ENCODE peak calls at places on chromosomes 16 and 17, in nine cellular contexts. One of them, this sample, is unnamed.

GRCh38 chr16:13767215-13767614 is 152.7 kb upstream of the ERCC4 start:
- DNase-seq in AG10803: no peak
- DNase-seq in lung: no peak
- DNase-seq in breast epithelium: no peak
- DNase-seq in cardiac muscle cell: no peak
- DNase-seq in lower leg skin: no peak
- DNase-seq in BE2C: no peak
- DNase-seq in WERI-Rb-1: peak
- DNase-seq in left ventricle myocardium inferior: no peak
- DNase-seq in this sample: no peak

GRCh38 chr17:38617967-38618760 is 12.4 kb upstream of the SRCIN1 start:
- DNase-seq in lower leg skin: no peak
- DNase-seq in cardiac muscle cell: no peak
- DNase-seq in breast epithelium: no peak
- DNase-seq in lung: no peak
- DNase-seq in AG10803: no peak
- DNase-seq in BE2C: no peak
- DNase-seq in WERI-Rb-1: peak
- DNase-seq in left ventricle myocardium inferior: no peak
- DNase-seq in this sample: no peak

GRCh38 chr17:79707931-79708891 is 22.5 kb upstream of the ENPP7 start:
- DNase-seq in breast epithelium: peak
- DNase-seq in AG10803: peak
- DNase-seq in lower leg skin: no peak
- DNase-seq in lung: no peak
- DNase-seq in WERI-Rb-1: peak
- DNase-seq in left ventricle myocardium inferior: no peak
- DNase-seq in cardiac muscle cell: peak
- DNase-seq in BE2C: peak
- DNase-seq in this sample: no peak

GRCh38 chr17:69477900-69478266 is 63.4 kb downstream of the MAP2K6 start:
- DNase-seq in WERI-Rb-1: no peak
- DNase-seq in AG10803: no peak
- DNase-seq in lower leg skin: no peak
- DNase-seq in cardiac muscle cell: no peak
- DNase-seq in breast epithelium: no peak
- DNase-seq in BE2C: no peak
- DNase-seq in lung: no peak
- DNase-seq in left ventricle myocardium inferior: no peak
- DNase-seq in this sample: no peak

GRCh38 chr17:74960739-74961342 is 11.7 kb downstream of the HID1 start:
- DNase-seq in breast epithelium: no peak
- DNase-seq in lower leg skin: no peak
- DNase-seq in lung: peak
- DNase-seq in left ventricle myocardium inferior: no peak
- DNase-seq in AG10803: peak
- DNase-seq in WERI-Rb-1: peak
- DNase-seq in cardiac muscle cell: peak
- DNase-seq in BE2C: peak
- DNase-seq in this sample: no peak

GRCh38 chr17:67931227-67931626 is 65.0 kb downstream of the C17orf58 start:
- DNase-seq in AG10803: peak
- DNase-seq in lung: no peak
- DNase-seq in lower leg skin: no peak
- DNase-seq in breast epithelium: no peak
- DNase-seq in left ventricle myocardium inferior: no peak
- DNase-seq in cardiac muscle cell: peak
- DNase-seq in BE2C: no peak
- DNase-seq in WERI-Rb-1: no peak
- DNase-seq in this sample: no peak

GRCh38 chr16:85477801-85478363 is 135.2 kb upstream of the GSE1 start:
- DNase-seq in cardiac muscle cell: peak
- DNase-seq in left ventricle myocardium inferior: no peak
- DNase-seq in lower leg skin: no peak
- DNase-seq in breast epithelium: no peak
- DNase-seq in BE2C: no peak
- DNase-seq in lung: no peak
- DNase-seq in WERI-Rb-1: no peak
- DNase-seq in AG10803: no peak
- DNase-seq in this sample: no peak

GRCh38 chr17:31392002-31392855 is 754 bp downstream of the RAB11FIP4 start:
- DNase-seq in lower leg skin: no peak
- DNase-seq in left ventricle myocardium inferior: no peak
- DNase-seq in AG10803: no peak
- DNase-seq in BE2C: no peak
- DNase-seq in breast epithelium: no peak
- DNase-seq in cardiac muscle cell: no peak
- DNase-seq in lung: no peak
- DNase-seq in WERI-Rb-1: peak
- DNase-seq in this sample: peak

GRCh38 chr16:80114699-80115098 is 426.1 kb upstream of the DYNLRB2 start:
- DNase-seq in BE2C: no peak
- DNase-seq in lower leg skin: no peak
- DNase-seq in AG10803: no peak
- DNase-seq in left ventricle myocardium inferior: no peak
- DNase-seq in cardiac muscle cell: no peak
- DNase-seq in WERI-Rb-1: no peak
- DNase-seq in breast epithelium: no peak
- DNase-seq in lung: no peak
- DNase-seq in this sample: no peak

GRCh38 chr16:31874354-31875111 is 926 bp downstream of the ZNF267 start:
- DNase-seq in cardiac muscle cell: peak
- DNase-seq in lower leg skin: no peak
- DNase-seq in AG10803: peak
- DNase-seq in lung: no peak
- DNase-seq in breast epithelium: no peak
- DNase-seq in WERI-Rb-1: no peak
- DNase-seq in left ventricle myocardium inferior: no peak
- DNase-seq in BE2C: no peak
- DNase-seq in this sample: no peak

GRCh38 chr16:81266680-81267095 is 28.2 kb downstream of the BCO1 start:
- DNase-seq in lower leg skin: no peak
- DNase-seq in breast epithelium: no peak
- DNase-seq in BE2C: peak
- DNase-seq in cardiac muscle cell: peak
- DNase-seq in lung: no peak
- DNase-seq in AG10803: no peak
- DNase-seq in left ventricle myocardium inferior: no peak
- DNase-seq in WERI-Rb-1: no peak
- DNase-seq in this sample: no peak

GRCh38 chr16:81335669-81336068 is 20.9 kb downstream of the GAN start:
- DNase-seq in WERI-Rb-1: no peak
- DNase-seq in BE2C: no peak
- DNase-seq in left ventricle myocardium inferior: no peak
- DNase-seq in breast epithelium: no peak
- DNase-seq in lower leg skin: no peak
- DNase-seq in AG10803: no peak
- DNase-seq in cardiac muscle cell: no peak
- DNase-seq in lung: no peak
- DNase-seq in this sample: no peak

GRCh38 chr17:12256380-12256995 is 235.8 kb downstream of the MAP2K4 start:
- DNase-seq in AG10803: peak
- DNase-seq in breast epithelium: no peak
- DNase-seq in lung: no peak
- DNase-seq in cardiac muscle cell: peak
- DNase-seq in lower leg skin: no peak
- DNase-seq in BE2C: peak
- DNase-seq in WERI-Rb-1: peak
- DNase-seq in left ventricle myocardium inferior: no peak
- DNase-seq in this sample: no peak

GRCh38 chr17:29623283-29623647 is 553 bp upstream of the CORO6 start:
- DNase-seq in left ventricle myocardium inferior: no peak
- DNase-seq in lung: no peak
- DNase-seq in lower leg skin: no peak
- DNase-seq in cardiac muscle cell: no peak
- DNase-seq in WERI-Rb-1: no peak
- DNase-seq in AG10803: no peak
- DNase-seq in breast epithelium: no peak
- DNase-seq in BE2C: no peak
- DNase-seq in this sample: no peak

GRCh38 chr17:29624586-29624985 is 1.9 kb upstream of the CORO6 start:
- DNase-seq in lower leg skin: no peak
- DNase-seq in cardiac muscle cell: no peak
- DNase-seq in BE2C: no peak
- DNase-seq in breast epithelium: no peak
- DNase-seq in WERI-Rb-1: no peak
- DNase-seq in lung: no peak
- DNase-seq in AG10803: no peak
- DNase-seq in left ventricle myocardium inferior: no peak
- DNase-seq in this sample: no peak

GRCh38 chr17:29622337-29623282 is at the start of gene CORO6:
- DNase-seq in cardiac muscle cell: peak
- DNase-seq in lower leg skin: no peak
- DNase-seq in AG10803: peak
- DNase-seq in WERI-Rb-1: peak
- DNase-seq in lung: no peak
- DNase-seq in breast epithelium: no peak
- DNase-seq in BE2C: peak
- DNase-seq in left ventricle myocardium inferior: peak
- DNase-seq in this sample: no peak

GRCh38 chr17:29627951-29628350 is 5.2 kb upstream of the CORO6 start:
- DNase-seq in WERI-Rb-1: no peak
- DNase-seq in AG10803: no peak
- DNase-seq in lower leg skin: no peak
- DNase-seq in BE2C: no peak
- DNase-seq in lung: no peak
- DNase-seq in breast epithelium: no peak
- DNase-seq in left ventricle myocardium inferior: no peak
- DNase-seq in cardiac muscle cell: no peak
- DNase-seq in this sample: no peak

DNA sequence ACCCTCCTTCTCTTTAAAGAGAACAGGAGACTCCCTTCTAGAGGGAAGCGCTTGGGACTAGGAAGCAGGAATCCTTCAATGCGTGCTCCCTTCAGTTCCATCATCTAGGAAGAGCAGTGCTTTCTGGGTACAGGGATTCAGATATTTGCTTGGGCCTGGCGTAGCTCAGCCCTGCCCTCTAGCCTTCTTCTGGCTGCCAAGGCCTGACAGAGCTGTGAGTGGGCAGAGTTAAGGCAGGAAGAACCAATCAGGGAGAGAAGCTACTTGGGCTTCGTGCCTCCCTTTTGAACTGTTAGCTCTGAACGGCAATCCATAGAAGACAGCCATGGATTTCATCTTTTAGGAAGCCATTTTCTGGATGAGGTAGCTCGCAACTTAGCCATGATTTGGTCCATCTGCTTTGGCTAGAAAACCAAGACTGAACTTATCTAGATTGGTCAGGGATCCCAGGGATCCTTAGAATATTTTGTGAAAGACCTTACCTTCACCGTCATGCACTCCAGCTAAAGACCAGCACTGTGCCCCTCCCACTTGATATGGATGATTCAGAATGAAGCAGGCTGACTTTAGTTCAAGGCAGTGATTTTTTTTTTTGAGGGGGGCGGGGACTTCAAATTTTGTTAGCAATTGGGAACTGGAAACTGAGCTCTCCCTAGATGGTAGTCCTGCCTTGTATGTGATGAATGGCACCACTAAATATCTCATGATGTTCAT is 2.5 kb upstream of the CORO6 start:
- DNase-seq in lower leg skin: no peak
- DNase-seq in left ventricle myocardium inferior: no peak
- DNase-seq in WERI-Rb-1: no peak
- DNase-seq in lung: no peak
- DNase-seq in cardiac muscle cell: peak
- DNase-seq in BE2C: peak
- DNase-seq in breast epithelium: no peak
- DNase-seq in AG10803: peak
- DNase-seq in this sample: no peak
- TF ChIP-seq CTCF in lower leg skin: no peak
- TF ChIP-seq CTCF in left ventricle myocardium inferior: no peak
- TF ChIP-seq CTCF in WERI-Rb-1: no peak
- TF ChIP-seq CTCF in lung: no peak
- TF ChIP-seq CTCF in cardiac muscle cell: no peak
- TF ChIP-seq CTCF in BE2C: peak
- TF ChIP-seq CTCF in breast epithelium: no peak
- TF ChIP-seq CTCF in AG10803: peak
- TF ChIP-seq CTCF in this sample: no peak

DNA sequence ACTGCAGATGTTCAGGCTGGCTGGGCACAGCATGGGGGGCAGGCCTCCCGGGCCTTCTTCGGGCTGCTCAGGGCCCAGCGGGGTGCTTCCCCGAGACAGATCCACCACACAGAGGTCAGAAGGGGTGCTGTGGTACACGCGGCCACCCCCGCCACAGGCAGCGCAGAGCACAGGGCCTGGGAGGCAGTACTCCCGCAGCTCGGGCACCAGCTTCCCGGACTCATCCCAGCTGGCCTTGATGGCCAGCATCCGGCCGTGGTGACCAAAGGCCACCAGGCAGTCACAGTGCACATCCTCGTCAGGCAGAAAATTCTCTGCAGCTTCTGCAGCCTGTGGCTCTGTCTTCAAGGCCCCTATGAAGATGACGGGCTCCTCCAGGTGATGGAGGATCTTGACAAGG is 1.9 kb downstream of the FAAP100 start:
- DNase-seq in AG10803: no peak
- DNase-seq in WERI-Rb-1: no peak
- DNase-seq in left ventricle myocardium inferior: no peak
- DNase-seq in lung: no peak
- DNase-seq in cardiac muscle cell: no peak
- DNase-seq in BE2C: no peak
- DNase-seq in breast epithelium: no peak
- DNase-seq in lower leg skin: no peak
- DNase-seq in this sample: no peak
- H3K4me3 ChIP-seq in AG10803: no peak
- H3K4me3 ChIP-seq in WERI-Rb-1: no peak
- H3K4me3 ChIP-seq in left ventricle myocardium inferior: no peak
- H3K4me3 ChIP-seq in lung: no peak
- H3K4me3 ChIP-seq in cardiac muscle cell: no peak
- H3K4me3 ChIP-seq in BE2C: no peak
- H3K4me3 ChIP-seq in breast epithelium: no peak
- H3K4me3 ChIP-seq in lower leg skin: no peak
- H3K4me3 ChIP-seq in this sample: no peak

DNA sequence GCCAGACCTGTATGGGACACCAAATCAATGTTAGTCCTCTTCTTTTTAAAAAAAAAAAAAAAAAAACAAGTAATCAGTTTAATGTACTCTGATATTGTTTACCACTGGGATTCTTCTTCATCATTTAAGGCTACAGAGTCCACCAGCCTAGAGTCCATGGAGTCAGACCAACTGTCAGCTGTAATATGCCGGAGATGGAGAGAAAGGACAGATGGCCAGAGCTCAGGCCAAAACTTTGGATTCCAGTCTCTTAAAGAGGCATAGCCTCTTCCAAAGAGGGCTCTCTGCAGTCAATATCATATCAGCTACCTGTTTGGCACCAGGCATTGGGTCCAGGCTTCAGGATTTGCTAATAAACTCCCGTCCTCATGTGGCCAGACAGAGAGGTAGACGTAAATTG is 469.6 kb upstream of the HSBP1 start:
- DNase-seq in left ventricle myocardium inferior: no peak
- DNase-seq in AG10803: no peak
- DNase-seq in lower leg skin: no peak
- DNase-seq in cardiac muscle cell: no peak
- DNase-seq in lung: no peak
- DNase-seq in WERI-Rb-1: no peak
- DNase-seq in breast epithelium: no peak
- DNase-seq in BE2C: no peak
- DNase-seq in this sample: no peak
- TF ChIP-seq CTCF in left ventricle myocardium inferior: no peak
- TF ChIP-seq CTCF in AG10803: no peak
- TF ChIP-seq CTCF in lower leg skin: no peak
- TF ChIP-seq CTCF in cardiac muscle cell: no peak
- TF ChIP-seq CTCF in lung: no peak
- TF ChIP-seq CTCF in WERI-Rb-1: no peak
- TF ChIP-seq CTCF in breast epithelium: no peak
- TF ChIP-seq CTCF in BE2C: no peak
- TF ChIP-seq CTCF in this sample: no peak

GRCh38 chr16:67185003-67185865 is 1.5 kb upstream of the MATCAP1 start:
- DNase-seq in left ventricle myocardium inferior: peak
- DNase-seq in lower leg skin: peak
- DNase-seq in cardiac muscle cell: peak
- DNase-seq in AG10803: peak
- DNase-seq in BE2C: peak
- DNase-seq in lung: peak
- DNase-seq in breast epithelium: peak
- DNase-seq in WERI-Rb-1: peak
- DNase-seq in this sample: peak
- H3K4me3 ChIP-seq in left ventricle myocardium inferior: peak
- H3K4me3 ChIP-seq in lower leg skin: no peak
- H3K4me3 ChIP-seq in cardiac muscle cell: no peak
- H3K4me3 ChIP-seq in AG10803: peak
- H3K4me3 ChIP-seq in BE2C: no peak
- H3K4me3 ChIP-seq in lung: no peak
- H3K4me3 ChIP-seq in breast epithelium: peak
- H3K4me3 ChIP-seq in WERI-Rb-1: peak
- H3K4me3 ChIP-seq in this sample: no peak